ENCODE peak calls at places on chromosome 2, in five cellular contexts. W is lower leg skin, X is thoracic aorta, T is fibroblast of mammary gland, D is tibial artery. G is an unnamed sample.
A peak's percentile ranks its signal among the peaks of the same experiment; 100 is the strongest.

GRCh38 chr2:180033993-180034894 is 27.1 kb upstream of the CWC22 start:
- DNase-seq in W (no peak), T (peak; percentile 62), X (no peak), D (no peak), G (peak; percentile 93)

GRCh38 chr2:181152701-181153100 is 172.3 kb downstream of the UBE2E3 start:
- DNase-seq in D (no peak), X (no peak), T (no peak), W (no peak), G (no peak)

GRCh38 chr2:65064728-65065552 is 8.7 kb downstream of the CEP68 start:
- DNase-seq in D (peak; percentile 91), X (peak; percentile 64), W (peak; percentile 90), T (peak; percentile 99), G (peak; percentile 93)

GRCh38 chr2:8090748-8091700 is 590.8 kb upstream of the ID2 start:
- DNase-seq in W (peak; percentile 94), T (peak; percentile 99), D (peak; percentile 79), X (peak; percentile 50), G (peak; percentile 86)

GRCh38 chr2:238061310-238062202 is 755 bp downstream of the SCLY start:
- DNase-seq in X (no peak), W (peak; percentile 86), T (peak; percentile 51), D (no peak), G (peak; percentile 38)

GRCh38 chr2:54680397-54681032 is 42.9 kb upstream of the EML6 start:
- DNase-seq in T (peak; percentile 37), W (no peak), D (no peak), X (no peak), G (peak; percentile 60)

GRCh38 chr2:161975062-161975812 is 98.8 kb downstream of the DPP4 start:
- DNase-seq in W (no peak), T (no peak), X (no peak), D (no peak), G (no peak)

GRCh38 chr2:6872412-6872811 is 5.2 kb upstream of the RSAD2 start:
- DNase-seq in T (no peak), D (no peak), W (no peak), X (no peak), G (no peak)

GRCh38 chr2:178863856-178864620 is 56.8 kb upstream of the TTN start:
- DNase-seq in T (peak; percentile 58), D (peak; percentile 82), W (peak; percentile 91), X (peak; percentile 18), G (peak; percentile 30)

GRCh38 chr2:65620026-65620425 is 187.6 kb upstream of the SPRED2 start:
- DNase-seq in X (no peak), T (no peak), D (no peak), W (no peak), G (no peak)

GRCh38 chr2:64913357-64913869 is 75.8 kb upstream of the SLC1A4 start:
- DNase-seq in W (no peak), T (no peak), D (no peak), X (no peak), G (no peak)

GRCh38 chr2:127046579-127046978 is 60.4 kb downstream of the BIN1 start:
- DNase-seq in W (peak; percentile 46), T (no peak), D (no peak), X (no peak), G (no peak)

GRCh38 chr2:20178404-20179178 is 46.3 kb downstream of the SDC1 start:
- DNase-seq in W (peak; percentile 80), X (no peak), D (peak; percentile 25), T (no peak), G (no peak)

GRCh38 chr2:141554810-141555209 is 576.0 kb downstream of the LRP1B start:
- DNase-seq in W (no peak), T (peak; percentile 32), X (no peak), D (no peak), G (peak; percentile 63)

GRCh38 chr2:16663121-16663905 is 2.3 kb downstream of the CYRIA start:
- DNase-seq in W (peak; percentile 23), D (no peak), T (no peak), X (no peak), G (no peak)

GRCh38 chr2:9397201-9397600 is 26.1 kb downstream of the ITGB1BP1 start:
- DNase-seq in D (peak; percentile 47), T (no peak), X (no peak), W (peak; percentile 72), G (no peak)

GRCh38 chr2:63058742-63059433 is 8.3 kb downstream of the OTX1 start:
- DNase-seq in X (no peak), T (no peak), D (no peak), W (no peak), G (no peak)

GRCh38 chr2:77579076-77579769 is 57.0 kb upstream of the LRRTM4 start:
- DNase-seq in W (no peak), X (no peak), D (no peak), T (no peak), G (no peak)

GRCh38 chr2:159326569-159327255 is 40.2 kb upstream of the WDSUB1 start:
- DNase-seq in D (no peak), T (peak; percentile 47), X (no peak), W (no peak), G (peak; percentile 10)

GRCh38 chr2:175726213-175726612 is 275.9 kb downstream of the LNPK start:
- DNase-seq in X (no peak), T (peak; percentile 75), D (no peak), W (no peak), G (peak; percentile 67)

GRCh38 chr2:236289766-236290462 is 25.7 kb upstream of the ASB18 start:
- DNase-seq in X (no peak), T (no peak), W (peak; percentile 72), D (no peak), G (no peak)

GRCh38 chr2:71879509-71880184 is 268.0 kb downstream of the CYP26B1 start:
- DNase-seq in T (no peak), D (no peak), X (no peak), W (peak; percentile 86), G (no peak)

GRCh38 chr2:152385718-152386117 is 50.7 kb downstream of the FMNL2 start:
- DNase-seq in T (peak; percentile 28), D (no peak), W (no peak), X (no peak), G (no peak)

GRCh38 chr2:232316382-232317190 is 62.0 kb upstream of the ALPP start:
- DNase-seq in X (no peak), T (no peak), D (no peak), W (no peak), G (no peak)

GRCh38 chr2:55936351-55936750 is 12.8 kb upstream of the EFEMP1 start:
- DNase-seq in D (no peak), W (no peak), T (peak; percentile 54), X (no peak), G (no peak)

GRCh38 chr2:69200107-69200520 is 186.9 kb downstream of the GFPT1 start:
- DNase-seq in T (peak; percentile 95), W (peak; percentile 95), D (peak; percentile 81), X (no peak), G (peak; percentile 59)

GRCh38 chr2:98085649-98086048 is 1.3 kb upstream of the VWA3B start:
- DNase-seq in W (no peak), T (no peak), X (no peak), D (no peak), G (no peak)

GRCh38 chr2:66929632-66930385 is 467.3 kb upstream of the ETAA1 start:
- DNase-seq in T (peak; percentile 58), X (no peak), W (peak; percentile 87), D (no peak), G (peak; percentile 72)

GRCh38 chr2:72780483-72780882 is 45.4 kb downstream of the EXOC6B start:
- DNase-seq in D (no peak), W (no peak), T (peak; percentile 60), X (no peak), G (peak; percentile 50)

GRCh38 chr2:136126021-136126420 is 8.1 kb upstream of the CXCR4 start:
- DNase-seq in T (no peak), X (no peak), D (no peak), W (no peak), G (no peak)

GRCh38 chr2:128444044-128444771 is 125.5 kb upstream of the HS6ST1 start:
- DNase-seq in D (peak; percentile 48), X (no peak), W (peak; percentile 61), T (no peak), G (no peak)
- H3K4me3 ChIP-seq in D (no peak overlapping the region), X (no peak overlapping the region), W (no peak overlapping the region), T (no peak overlapping the region), G (no peak overlapping the region)

DNA sequence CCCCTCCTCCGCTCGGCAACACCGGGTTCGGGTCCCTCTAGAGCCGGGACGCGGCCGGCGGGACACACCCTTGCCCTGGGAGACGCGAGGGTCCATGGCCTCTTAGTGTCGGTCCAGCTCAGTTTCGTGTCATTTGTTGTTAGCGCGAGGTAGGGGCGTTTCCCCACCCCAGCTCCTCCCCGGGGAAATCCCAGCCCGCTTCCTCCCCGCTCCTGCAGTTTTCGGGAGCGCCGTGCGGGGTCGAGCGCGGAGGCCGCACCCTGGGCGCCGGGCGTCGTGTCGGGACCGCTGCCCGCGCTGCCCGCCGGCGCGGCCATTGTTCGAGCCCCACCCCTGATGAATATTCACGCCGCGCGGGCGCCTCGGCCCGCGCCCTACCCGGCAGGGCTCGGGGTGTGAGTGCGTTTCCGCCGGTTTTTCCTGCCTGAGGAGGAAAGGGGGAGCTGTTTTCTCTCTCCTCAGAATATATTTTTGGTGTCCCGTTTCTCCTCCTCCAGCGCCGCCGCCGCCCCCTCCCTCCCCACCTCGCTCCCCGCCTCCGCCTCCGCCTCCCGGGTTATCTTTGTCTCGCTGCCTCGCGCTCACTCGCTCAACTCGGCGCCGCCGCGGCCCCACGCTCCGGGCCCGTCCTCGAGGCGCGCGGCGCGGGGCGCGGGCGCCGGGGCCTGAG is at the start of gene MAP4K4:
- DNase-seq in D (peak; percentile 92), X (peak; percentile 56), W (peak; percentile 97), T (peak; percentile 80), G (peak; percentile 87)
- TF ChIP-seq CTCF in D (peak; percentile 24), X (peak; percentile 36), W (no peak), T (peak; percentile 27), G (peak; percentile 37)

DNA sequence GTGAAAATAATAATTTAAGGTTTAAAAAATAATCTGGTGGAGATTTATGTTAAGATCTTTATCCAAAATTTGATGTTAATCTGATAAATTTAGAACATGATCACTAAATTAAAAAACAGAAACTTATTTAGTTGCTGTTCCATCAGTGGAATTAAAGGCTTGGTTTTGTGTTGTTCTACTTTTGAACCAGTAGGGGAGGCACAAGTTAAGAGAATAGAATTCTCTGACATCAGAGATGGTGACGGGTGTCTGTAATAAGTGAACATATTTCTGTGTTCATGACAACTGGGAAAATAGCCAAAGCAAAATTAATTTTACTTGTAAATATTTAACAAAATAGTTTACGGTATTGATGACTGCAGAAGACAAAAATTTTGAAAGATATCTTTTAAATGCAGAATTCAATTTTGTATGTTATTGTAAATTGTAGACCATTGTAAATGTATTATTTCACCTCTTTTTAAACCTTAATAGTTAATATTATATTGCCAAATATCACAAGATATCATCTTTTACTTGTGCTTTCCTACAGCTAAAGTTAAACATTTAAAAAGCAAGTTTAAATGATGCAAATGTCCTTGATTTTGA is 106.0 kb downstream of the UBR3 start:
- DNase-seq in X (no peak), T (peak; percentile 68), D (no peak), W (no peak), G (peak; percentile 40)
- H3K4me3 ChIP-seq in X (no peak overlapping the region), T (no peak overlapping the region), D (no peak overlapping the region), W (no peak overlapping the region), G (no peak overlapping the region)

GRCh38 chr2:96759548-96759947 is 1.2 kb upstream of the CNNM4 start:
- DNase-seq in D (no peak), X (no peak), T (no peak), W (no peak), G (no peak)

GRCh38 chr2:96757477-96757860 is 3.2 kb upstream of the CNNM4 start:
- DNase-seq in T (no peak), W (no peak), D (no peak), X (no peak), G (no peak)

GRCh38 chr2:96758987-96759386 is 1.7 kb upstream of the CNNM4 start:
- DNase-seq in W (no peak), D (no peak), X (no peak), T (no peak), G (no peak)

GRCh38 chr2:96754317-96754716 is 6.4 kb upstream of the CNNM4 start:
- DNase-seq in W (no peak), X (no peak), D (no peak), T (no peak), G (no peak)

GRCh38 chr2:96756788-96757476 is 3.8 kb upstream of the CNNM4 start:
- DNase-seq in D (no peak), X (no peak), W (no peak), T (no peak), G (no peak)
- TF ChIP-seq CTCF in D (no peak), X (no peak), W (no peak), T (no peak), G (no peak)